ENCODE peak calls at places on chromosomes 13 and 19, in seven cellular contexts. K is psoas muscle, L is PC-3, V is suprapubic skin, F is pancreas, A is thoracic aorta, J is DND-41. H is an unnamed sample.

GRCh38 chr13:26584713-26585112 is 27.2 kb downstream of the WASF3 start:
- DNase-seq in K (no peak), L (peak; percentile 18), V (no peak), F (no peak), A (no peak), J (no peak), H (no peak)

GRCh38 chr19:782195-783043 is 14.8 kb upstream of the PTBP1 start:
- DNase-seq in K (peak; percentile 12), L (peak; percentile 86), V (no peak), F (peak; percentile 72), A (no peak), J (no peak), H (no peak)

GRCh38 chr13:61777902-61778301 is 362.3 kb upstream of the PCDH20 start:
- DNase-seq in K (no peak), L (no peak), V (no peak), F (no peak), A (no peak), J (no peak), H (no peak)

GRCh38 chr13:113161433-113161832 is 3.0 kb downstream of the PROZ start:
- DNase-seq in K (no peak), L (no peak), V (no peak), F (no peak), A (no peak), J (no peak), H (no peak)

GRCh38 chr13:58051807-58052375 is 420.3 kb downstream of the PCDH17 start:
- DNase-seq in K (no peak), L (no peak), V (no peak), F (no peak), A (no peak), J (no peak), H (no peak)

GRCh38 chr19:16216744-16217670 is 19.3 kb downstream of the AP1M1 start:
- DNase-seq in K (no peak), L (no peak), V (no peak), F (peak; percentile 55), A (no peak), J (no peak), H (no peak)

GRCh38 chr19:11221082-11221598 is 18.3 kb upstream of the ANGPTL8 start:
- DNase-seq in K (no peak), L (no peak), V (no peak), F (no peak), A (no peak), J (no peak), H (no peak)

GRCh38 chr13:30235206-30235605 is 72.1 kb downstream of the KATNAL1 start:
- DNase-seq in K (no peak), L (no peak), V (no peak), F (no peak), A (no peak), J (no peak), H (no peak)

GRCh38 chr13:112756967-112757758 is 67.3 kb downstream of the ATP11A start:
- DNase-seq in K (no peak), L (no peak), V (no peak), F (no peak), A (no peak), J (no peak), H (no peak)

GRCh38 chr19:31337007-31337914 is 12.0 kb downstream of the TSHZ3 start:
- DNase-seq in K (no peak), L (no peak), V (no peak), F (no peak), A (no peak), J (no peak), H (no peak)

GRCh38 chr19:31340059-31341025 is 8.9 kb downstream of the TSHZ3 start:
- DNase-seq in K (no peak), L (no peak), V (no peak), F (no peak), A (no peak), J (peak; percentile 92), H (no peak)

GRCh38 chr19:31339405-31339804 is 9.8 kb downstream of the TSHZ3 start:
- DNase-seq in K (no peak), L (no peak), V (no peak), F (no peak), A (no peak), J (peak; percentile 52), H (no peak)

GRCh38 chr19:31335716-31336115 is 13.5 kb downstream of the TSHZ3 start:
- DNase-seq in K (no peak), L (no peak), V (no peak), F (no peak), A (no peak), J (no peak), H (no peak)

DNA sequence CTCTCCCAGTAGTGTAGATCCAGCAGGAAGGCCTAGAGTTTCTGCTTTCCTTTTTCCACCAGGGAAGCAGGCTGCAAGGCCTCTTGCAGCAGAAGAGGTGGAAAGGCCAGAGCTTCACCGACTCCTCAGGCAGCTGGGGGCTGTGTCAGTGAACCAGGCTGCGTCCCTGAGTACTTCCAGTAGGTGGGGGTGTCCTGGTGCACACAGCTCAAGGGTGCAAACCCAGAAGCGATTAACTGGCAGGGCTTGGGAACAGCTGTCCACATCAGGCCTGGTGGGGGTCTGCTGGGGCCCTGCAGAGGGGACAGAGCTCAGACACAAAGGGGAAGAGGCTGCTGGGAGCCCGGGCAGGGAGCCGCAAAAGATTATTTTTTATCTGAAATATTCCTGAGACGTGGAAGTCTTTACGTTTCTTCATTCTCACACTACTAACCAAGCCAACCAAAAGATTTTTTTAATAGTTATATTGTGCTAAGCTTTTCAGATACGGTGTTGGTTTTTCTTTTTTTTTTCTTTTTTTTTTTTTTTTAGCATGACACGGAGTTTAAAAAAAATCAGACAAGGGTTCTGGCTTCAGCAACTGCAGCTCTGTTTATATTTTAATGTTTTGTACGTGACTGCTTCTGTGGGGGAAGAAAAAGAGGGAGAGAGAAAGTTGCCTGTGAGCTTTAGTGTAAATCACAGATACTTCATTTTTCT is 11.0 kb downstream of the TSHZ3 start:
- DNase-seq in K (peak; percentile 43), L (no peak), V (no peak), F (no peak), A (no peak), J (peak; percentile 66), H (no peak)
- TF ChIP-seq CTCF in K (peak; percentile 34), L (peak; percentile 11), V (no peak), F (no peak), A (peak; percentile 61), J (peak; percentile 70), H (peak; percentile 74)

GRCh38 chr13:21668665-21669599 is 1.9 kb upstream of the FGF9 start:
- DNase-seq in K (peak; percentile 41), L (no peak), V (no peak), F (peak; percentile 69), A (no peak), J (no peak), H (no peak)
- H3K27me3 ChIP-seq in K (no peaks in the 10 kb centered on the region), L (peaks cover 48% of the 10 kb centered on the region), V (peaks cover 60% of the 10 kb centered on the region), F (no peaks in the 10 kb centered on the region), A (peaks cover 14% of the 10 kb centered on the region), J (peaks cover 41% of the 10 kb centered on the region), H (peaks cover 9% of the 10 kb centered on the region)

GRCh38 chr19:55257461-55258411 is 1.1 kb downstream of the PPP6R1 start:
- DNase-seq in K (no peak), L (peak; percentile 71), V (peak; percentile 76), F (peak; percentile 68), A (no peak), J (peak; percentile 40), H (no peak)

GRCh38 chr19:55255618-55256423 is 3.0 kb downstream of the PPP6R1 start:
- DNase-seq in K (no peak), L (peak; percentile 95), V (peak; percentile 59), F (no peak), A (no peak), J (peak; percentile 75), H (no peak)

GRCh38 chr19:55258828-55259539 is at the start of gene PPP6R1:
- DNase-seq in K (peak; percentile 98), L (peak; percentile 100), V (peak; percentile 98), F (peak; percentile 99), A (peak; percentile 82), J (peak; percentile 99), H (peak; percentile 83)

GRCh38 chr19:55258476-55258827 is 365 bp downstream of the PPP6R1 start:
- DNase-seq in K (no peak), L (no peak), V (peak; percentile 82), F (peak; percentile 59), A (no peak), J (peak; percentile 52), H (no peak)

DNA sequence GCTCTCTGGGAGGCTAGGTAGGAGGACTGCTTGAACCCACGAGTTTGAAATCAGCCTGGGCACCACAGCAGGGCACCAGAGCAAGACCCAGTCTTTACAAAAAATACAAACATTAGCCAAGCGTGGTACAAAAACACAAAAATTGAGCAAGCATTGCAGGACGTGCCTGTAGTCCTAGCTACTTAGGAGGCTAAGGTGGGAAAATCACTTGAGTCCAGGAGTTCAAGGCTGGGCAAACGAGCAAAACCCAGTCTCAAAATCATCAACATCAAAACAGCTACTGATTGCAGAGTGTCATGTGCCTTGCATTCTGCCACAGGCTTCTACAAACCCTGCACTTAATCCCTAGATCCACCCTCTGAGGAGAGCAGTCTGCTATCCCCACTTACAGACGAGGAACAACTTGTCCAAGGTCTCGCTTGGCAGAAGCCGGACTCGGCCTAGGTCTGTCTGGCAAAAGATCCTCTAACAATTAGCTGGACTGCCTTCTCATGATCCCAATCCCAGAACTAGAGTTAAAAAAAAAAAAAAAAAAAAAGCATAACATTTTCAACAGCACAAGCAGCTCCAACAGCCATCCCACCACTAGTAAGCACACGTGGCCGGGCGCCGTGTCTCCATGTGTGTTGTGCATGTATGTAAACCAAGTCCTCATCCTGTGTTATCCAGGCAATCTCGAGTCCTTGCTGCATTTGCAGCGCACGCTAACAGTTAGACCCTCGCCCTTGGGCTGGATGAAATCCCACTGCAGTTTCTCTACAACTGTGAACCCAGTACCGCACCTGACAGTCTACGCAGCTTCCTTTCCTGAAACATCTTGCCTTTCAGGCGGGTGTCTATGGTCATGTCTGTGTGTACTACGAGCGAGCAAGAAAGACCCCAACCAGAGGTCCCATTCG is 2.0 kb downstream of the PPP6R1 start:
- DNase-seq in K (no peak), L (peak; percentile 8), V (no peak), F (no peak), A (no peak), J (no peak), H (no peak)
- H3K4me3 ChIP-seq in K (peak overlapping the region; percentile 92), L (peak overlapping the region; percentile 95), V (peak overlapping the region; percentile 96), F (peak overlapping the region; percentile 99), A (peak overlapping the region; percentile 94), J (peak overlapping the region; percentile 85), H (peak overlapping the region; percentile 90)

GRCh38 chr19:55592391-55593090 is 6.8 kb downstream of the FIZ1 start:
- DNase-seq in K (no peak), L (no peak), V (no peak), F (peak; percentile 65), A (no peak), J (no peak), H (no peak)

GRCh38 chr19:55590109-55590508 is 9.2 kb downstream of the FIZ1 start:
- DNase-seq in K (no peak), L (no peak), V (no peak), F (no peak), A (no peak), J (no peak), H (no peak)

GRCh38 chr19:55593096-55593772 is 6.1 kb downstream of the FIZ1 start:
- DNase-seq in K (no peak), L (no peak), V (no peak), F (peak; percentile 69), A (no peak), J (no peak), H (no peak)

GRCh38 chr19:55590621-55591020 is 8.7 kb downstream of the FIZ1 start:
- DNase-seq in K (no peak), L (peak; percentile 58), V (no peak), F (no peak), A (no peak), J (peak; percentile 35), H (no peak)

DNA sequence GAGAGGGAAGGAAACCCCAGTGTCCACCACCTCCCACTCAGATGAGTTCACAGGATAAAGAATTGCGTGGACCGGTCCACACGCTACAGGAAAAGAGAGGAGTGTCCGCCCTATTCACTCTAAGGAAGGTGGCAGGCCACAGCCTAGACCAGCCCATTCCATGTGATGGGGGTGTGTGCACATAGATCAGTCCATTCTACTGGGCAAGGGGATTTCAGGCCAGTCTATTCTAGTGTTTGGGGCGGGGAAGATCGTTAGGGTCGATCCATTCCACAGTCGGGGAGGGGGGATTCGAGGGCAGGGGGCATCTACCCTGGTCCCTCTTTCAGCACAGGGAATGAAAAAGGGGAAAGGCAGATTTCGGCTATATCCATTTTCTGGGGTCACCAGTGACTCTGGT is 7.8 kb downstream of the FIZ1 start:
- DNase-seq in K (no peak), L (no peak), V (no peak), F (no peak), A (no peak), J (no peak), H (no peak)
- TF ChIP-seq CTCF in K (no peak), L (no peak), V (no peak), F (no peak), A (no peak), J (no peak), H (no peak)

H was measured in kidney epithelial cell.